ENCODE peak calls at places on chromosomes 11 and 22, in six cellular contexts. One of them, this sample, is unnamed.
A peak's percentile ranks its signal among the peaks of the same experiment; 100 is the strongest.

GRCh38 chr22:39148727-39149535 is 3.5 kb downstream of the CBX7 start:
- DNase-seq in IMR-90: no peak
- DNase-seq in mesendoderm: peak; percentile 73
- DNase-seq in GM23338: peak; percentile 83
- DNase-seq in body of pancreas: peak; percentile 63
- DNase-seq in HL-60: no peak
- DNase-seq in this sample: peak; percentile 93

GRCh38 chr11:86211619-86212018 is 32.9 kb upstream of the EED start:
- DNase-seq in GM23338: no peak
- DNase-seq in body of pancreas: no peak
- DNase-seq in HL-60: no peak
- DNase-seq in IMR-90: no peak
- DNase-seq in mesendoderm: no peak
- DNase-seq in this sample: no peak

GRCh38 chr11:92657226-92657625 is 312.2 kb upstream of the MTNR1B start:
- DNase-seq in mesendoderm: no peak
- DNase-seq in GM23338: no peak
- DNase-seq in HL-60: no peak
- DNase-seq in body of pancreas: no peak
- DNase-seq in IMR-90: no peak
- DNase-seq in this sample: no peak

GRCh38 chr11:111633756-111634362 is 31.6 kb downstream of the SIK2 start:
- DNase-seq in mesendoderm: no peak
- DNase-seq in GM23338: no peak
- DNase-seq in IMR-90: peak; percentile 35
- DNase-seq in body of pancreas: no peak
- DNase-seq in HL-60: no peak
- DNase-seq in this sample: no peak

GRCh38 chr11:68009391-68010000 is 631 bp upstream of the ALDH3B1 start:
- DNase-seq in body of pancreas: peak; percentile 75
- DNase-seq in IMR-90: peak; percentile 53
- DNase-seq in mesendoderm: no peak
- DNase-seq in GM23338: peak; percentile 35
- DNase-seq in HL-60: no peak
- DNase-seq in this sample: no peak

GRCh38 chr11:36475192-36475591 is 34.9 kb downstream of the TRAF6 start:
- DNase-seq in mesendoderm: no peak
- DNase-seq in IMR-90: peak; percentile 44
- DNase-seq in GM23338: no peak
- DNase-seq in body of pancreas: no peak
- DNase-seq in HL-60: no peak
- DNase-seq in this sample: no peak

GRCh38 chr11:126477526-126478275 is 122.2 kb downstream of the ST3GAL4 start:
- DNase-seq in IMR-90: no peak
- DNase-seq in body of pancreas: no peak
- DNase-seq in mesendoderm: no peak
- DNase-seq in HL-60: peak; percentile 54
- DNase-seq in GM23338: no peak
- DNase-seq in this sample: peak; percentile 48

GRCh38 chr22:29716814-29717213 is 3.0 kb upstream of the CABP7 start:
- DNase-seq in IMR-90: peak; percentile 80
- DNase-seq in HL-60: peak; percentile 43
- DNase-seq in GM23338: peak; percentile 93
- DNase-seq in mesendoderm: peak; percentile 90
- DNase-seq in body of pancreas: peak; percentile 69
- DNase-seq in this sample: peak; percentile 94

GRCh38 chr11:60485987-60486386 is 6.6 kb upstream of the MS4A12 start:
- DNase-seq in HL-60: no peak
- DNase-seq in IMR-90: no peak
- DNase-seq in body of pancreas: peak; percentile 61
- DNase-seq in mesendoderm: peak; percentile 78
- DNase-seq in GM23338: peak; percentile 73
- DNase-seq in this sample: peak; percentile 79

GRCh38 chr11:62709262-62710000 is 2.0 kb downstream of the GNG3 start:
- DNase-seq in mesendoderm: peak; percentile 99
- DNase-seq in body of pancreas: peak; percentile 99
- DNase-seq in HL-60: peak; percentile 92
- DNase-seq in IMR-90: peak; percentile 97
- DNase-seq in GM23338: peak; percentile 100
- DNase-seq in this sample: peak; percentile 92

GRCh38 chr11:35927730-35928129 is 16.1 kb upstream of the LDLRAD3 start:
- DNase-seq in mesendoderm: no peak
- DNase-seq in HL-60: peak; percentile 98
- DNase-seq in IMR-90: peak; percentile 38
- DNase-seq in body of pancreas: peak; percentile 81
- DNase-seq in GM23338: no peak
- DNase-seq in this sample: no peak

GRCh38 chr11:12377824-12378593 is 638 bp downstream of the PARVA start:
- DNase-seq in GM23338: peak; percentile 93
- DNase-seq in body of pancreas: peak; percentile 87
- DNase-seq in HL-60: no peak
- DNase-seq in mesendoderm: peak; percentile 95
- DNase-seq in IMR-90: peak; percentile 71
- DNase-seq in this sample: peak; percentile 93

GRCh38 chr11:48210052-48210451 is 6.6 kb upstream of the OR4B1 start:
- DNase-seq in IMR-90: peak; percentile 17
- DNase-seq in mesendoderm: no peak
- DNase-seq in GM23338: peak; percentile 1
- DNase-seq in HL-60: no peak
- DNase-seq in body of pancreas: no peak
- DNase-seq in this sample: no peak

GRCh38 chr22:44352378-44353062 is 39.8 kb upstream of the SHISAL1 start:
- DNase-seq in IMR-90: no peak
- DNase-seq in body of pancreas: no peak
- DNase-seq in HL-60: no peak
- DNase-seq in mesendoderm: no peak
- DNase-seq in GM23338: no peak
- DNase-seq in this sample: peak; percentile 43

GRCh38 chr22:38941488-38941987 is 15.9 kb upstream of the APOBEC3A start:
- DNase-seq in GM23338: no peak
- DNase-seq in body of pancreas: peak; percentile 5
- DNase-seq in HL-60: peak; percentile 25
- DNase-seq in mesendoderm: no peak
- DNase-seq in IMR-90: no peak
- DNase-seq in this sample: no peak

GRCh38 chr22:22933807-22934542 is 46.4 kb downstream of the IGLL5 start:
- DNase-seq in IMR-90: no peak
- DNase-seq in body of pancreas: no peak
- DNase-seq in mesendoderm: no peak
- DNase-seq in HL-60: no peak
- DNase-seq in GM23338: no peak
- DNase-seq in this sample: no peak

GRCh38 chr11:17410606-17411379 is 22.3 kb upstream of the KCNJ11 start:
- DNase-seq in GM23338: no peak
- DNase-seq in IMR-90: no peak
- DNase-seq in mesendoderm: no peak
- DNase-seq in body of pancreas: peak; percentile 51
- DNase-seq in HL-60: no peak
- DNase-seq in this sample: no peak

GRCh38 chr11:74310857-74311256 is 583 bp downstream of the P4HA3 start:
- DNase-seq in IMR-90: no peak
- DNase-seq in GM23338: no peak
- DNase-seq in mesendoderm: no peak
- DNase-seq in body of pancreas: no peak
- DNase-seq in HL-60: no peak
- DNase-seq in this sample: no peak

GRCh38 chr11:119318240-119319135 is 1.6 kb upstream of the MCAM start:
- DNase-seq in HL-60: peak; percentile 71
- DNase-seq in GM23338: peak; percentile 76
- DNase-seq in body of pancreas: no peak
- DNase-seq in IMR-90: peak; percentile 81
- DNase-seq in mesendoderm: peak; percentile 97
- DNase-seq in this sample: peak; percentile 70

GRCh38 chr22:28029962-28030361 is 110.9 kb upstream of the PITPNB start:
- DNase-seq in body of pancreas: no peak
- DNase-seq in IMR-90: no peak
- DNase-seq in GM23338: no peak
- DNase-seq in HL-60: no peak
- DNase-seq in mesendoderm: no peak
- DNase-seq in this sample: no peak

GRCh38 chr22:26642465-26643367 is 14.7 kb upstream of the MIAT start:
- DNase-seq in body of pancreas: no peak
- DNase-seq in HL-60: no peak
- DNase-seq in IMR-90: no peak
- DNase-seq in GM23338: peak; percentile 71
- DNase-seq in mesendoderm: peak; percentile 71
- DNase-seq in this sample: peak; percentile 63

GRCh38 chr22:44181912-44182590 is 1.3 kb downstream of the PARVG start:
- DNase-seq in body of pancreas: no peak
- DNase-seq in IMR-90: no peak
- DNase-seq in mesendoderm: no peak
- DNase-seq in GM23338: no peak
- DNase-seq in HL-60: no peak
- DNase-seq in this sample: peak; percentile 67

GRCh38 chr11:24043842-24044241 is 453.0 kb upstream of the LUZP2 start:
- DNase-seq in body of pancreas: no peak
- DNase-seq in mesendoderm: no peak
- DNase-seq in IMR-90: no peak
- DNase-seq in GM23338: peak; percentile 56
- DNase-seq in HL-60: no peak
- DNase-seq in this sample: no peak

GRCh38 chr11:111303476-111303875 is 5.1 kb downstream of the POU2AF3 start:
- DNase-seq in HL-60: no peak
- DNase-seq in body of pancreas: peak; percentile 59
- DNase-seq in IMR-90: no peak
- DNase-seq in GM23338: no peak
- DNase-seq in mesendoderm: no peak
- DNase-seq in this sample: no peak

GRCh38 chr11:66707486-66707885 is 21.5 kb downstream of the SPTBN2 start:
- DNase-seq in GM23338: no peak
- DNase-seq in body of pancreas: no peak
- DNase-seq in IMR-90: no peak
- DNase-seq in mesendoderm: no peak
- DNase-seq in HL-60: no peak
- DNase-seq in this sample: no peak

GRCh38 chr11:36791957-36792356 is 193.9 kb upstream of the RAG2 start:
- DNase-seq in IMR-90: no peak
- DNase-seq in GM23338: no peak
- DNase-seq in HL-60: no peak
- DNase-seq in mesendoderm: no peak
- DNase-seq in body of pancreas: no peak
- DNase-seq in this sample: no peak

DNA sequence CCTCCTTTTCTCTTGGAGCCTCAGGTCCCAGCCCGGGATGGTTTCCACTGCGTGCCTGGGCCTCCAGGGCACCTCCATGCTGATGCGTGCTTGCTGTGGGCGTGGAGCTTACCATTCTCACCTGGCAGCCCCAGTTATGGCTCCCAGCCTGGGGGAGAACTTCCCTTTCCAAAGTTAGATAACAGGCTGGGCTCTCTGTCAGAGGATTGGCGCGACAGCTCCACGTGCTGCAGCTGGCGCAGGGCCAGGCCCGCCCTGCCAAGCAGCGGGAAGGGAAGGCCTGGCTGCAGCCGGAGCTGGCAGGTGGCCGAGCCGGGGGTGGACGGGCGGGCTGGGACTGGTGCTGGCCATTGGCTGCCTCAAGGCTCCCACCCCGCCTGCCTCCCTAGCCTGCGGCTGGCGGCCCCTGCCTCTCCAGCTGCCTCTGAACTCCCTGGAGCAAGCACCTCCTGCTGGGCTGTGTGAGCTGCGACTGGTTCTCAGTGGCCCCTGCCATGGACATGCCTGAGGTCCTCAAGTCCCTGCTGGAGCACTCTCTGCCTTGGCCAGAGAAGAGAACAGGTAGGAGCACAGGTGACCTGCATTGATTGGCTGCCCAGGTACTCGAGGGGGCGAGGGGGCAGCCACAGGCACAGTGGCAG is 14.6 kb upstream of the TEF start:
- DNase-seq in GM23338: peak; percentile 58
- DNase-seq in body of pancreas: peak; percentile 99
- DNase-seq in HL-60: peak; percentile 94
- DNase-seq in IMR-90: peak; percentile 96
- DNase-seq in mesendoderm: peak; percentile 38
- DNase-seq in this sample: peak; percentile 88
- H3K4me3 ChIP-seq in GM23338: no peak overlapping the region
- H3K4me3 ChIP-seq in body of pancreas: peak overlapping the region; percentile 30
- H3K4me3 ChIP-seq in HL-60: peak overlapping the region; percentile 17
- H3K4me3 ChIP-seq in IMR-90: peak overlapping the region; percentile 6
- H3K4me3 ChIP-seq in mesendoderm: no peak overlapping the region
- H3K4me3 ChIP-seq in this sample: no peak overlapping the region

GRCh38 chr11:101126551-101127347 is 2.9 kb downstream of the PGR start:
- DNase-seq in IMR-90: no peak
- DNase-seq in mesendoderm: peak; percentile 35
- DNase-seq in HL-60: no peak
- DNase-seq in GM23338: peak; percentile 59
- DNase-seq in body of pancreas: peak; percentile 15
- DNase-seq in this sample: peak; percentile 58

GRCh38 chr11:101129203-101129943 is at the start of gene PGR:
- DNase-seq in HL-60: no peak
- DNase-seq in GM23338: peak; percentile 55
- DNase-seq in mesendoderm: peak; percentile 42
- DNase-seq in body of pancreas: peak; percentile 51
- DNase-seq in IMR-90: no peak
- DNase-seq in this sample: peak; percentile 69

GRCh38 chr11:101127699-101128570 is 1.7 kb downstream of the PGR start:
- DNase-seq in GM23338: peak; percentile 60
- DNase-seq in body of pancreas: peak; percentile 24
- DNase-seq in IMR-90: no peak
- DNase-seq in mesendoderm: peak; percentile 46
- DNase-seq in HL-60: no peak
- DNase-seq in this sample: peak; percentile 67

GRCh38 chr11:101128571-101129202 is 926 bp downstream of the PGR start:
- DNase-seq in IMR-90: no peak
- DNase-seq in mesendoderm: no peak
- DNase-seq in HL-60: no peak
- DNase-seq in body of pancreas: peak; percentile 7
- DNase-seq in GM23338: peak; percentile 46
- DNase-seq in this sample: peak; percentile 60

DNA sequence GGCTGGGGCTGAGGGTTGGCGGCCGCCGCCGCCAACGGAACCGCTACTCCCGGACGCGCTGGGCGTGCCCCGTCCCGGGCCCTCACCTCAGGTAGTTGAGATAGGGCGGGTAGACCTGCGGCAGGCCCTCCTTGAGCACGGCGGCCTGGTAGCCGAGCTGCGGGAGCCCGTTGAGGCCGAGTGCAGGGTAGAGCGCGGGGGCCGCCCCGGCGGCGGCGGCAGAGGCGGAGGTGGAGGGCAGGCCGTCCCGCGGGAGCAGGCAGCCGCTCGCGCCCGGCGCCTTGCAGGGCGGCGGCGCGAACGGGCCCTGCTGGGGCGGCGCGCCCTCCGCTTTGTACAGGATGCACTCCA is 2.3 kb downstream of the PGR start:
- DNase-seq in body of pancreas: peak; percentile 26
- DNase-seq in mesendoderm: peak; percentile 49
- DNase-seq in IMR-90: no peak
- DNase-seq in GM23338: peak; percentile 56
- DNase-seq in HL-60: no peak
- DNase-seq in this sample: peak; percentile 76
- H3K27me3 ChIP-seq in body of pancreas: peaks cover 19% of the 10 kb centered on the region
- H3K27me3 ChIP-seq in mesendoderm: peaks cover 35% of the 10 kb centered on the region
- H3K27me3 ChIP-seq in IMR-90: peaks cover 41% of the 10 kb centered on the region
- H3K27me3 ChIP-seq in GM23338: peaks cover 90% of the 10 kb centered on the region
- H3K27me3 ChIP-seq in HL-60: peaks cover 45% of the 10 kb centered on the region
- H3K27me3 ChIP-seq in this sample: peaks cover 67% of the 10 kb centered on the region

GRCh38 chr22:45977003-45977395 is at the start of gene WNT7B:
- DNase-seq in mesendoderm: peak; percentile 36
- DNase-seq in HL-60: no peak
- DNase-seq in GM23338: peak; percentile 74
- DNase-seq in body of pancreas: peak; percentile 49
- DNase-seq in IMR-90: no peak
- DNase-seq in this sample: peak; percentile 85
- H3K4me3 ChIP-seq in mesendoderm: no peak within 1 kb of the TSS
- H3K4me3 ChIP-seq in HL-60: peak within 1 kb of the TSS; percentile 14
- H3K4me3 ChIP-seq in GM23338: peak within 1 kb of the TSS; percentile 70
- H3K4me3 ChIP-seq in body of pancreas: no peak within 1 kb of the TSS
- H3K4me3 ChIP-seq in IMR-90: peak within 1 kb of the TSS; percentile 21
- H3K4me3 ChIP-seq in this sample: peak within 1 kb of the TSS; percentile 33

GRCh38 chr11:107963091-107963490 is 34.8 kb downstream of the RAB39A start:
- DNase-seq in body of pancreas: no peak
- DNase-seq in HL-60: no peak
- DNase-seq in IMR-90: no peak
- DNase-seq in GM23338: no peak
- DNase-seq in mesendoderm: no peak
- DNase-seq in this sample: no peak
- H3K27me3 ChIP-seq in body of pancreas: no peaks in the 10 kb centered on the region
- H3K27me3 ChIP-seq in HL-60: no peaks in the 10 kb centered on the region
- H3K27me3 ChIP-seq in IMR-90: peaks cover 1% of the 10 kb centered on the region
- H3K27me3 ChIP-seq in GM23338: no peaks in the 10 kb centered on the region
- H3K27me3 ChIP-seq in mesendoderm: no peaks in the 10 kb centered on the region
- H3K27me3 ChIP-seq in this sample: no peaks in the 10 kb centered on the region

This sample was measured in H7.